ENCODE peak calls at places on chromosomes 3 and 15, in four cellular contexts. I is GM12891, Y is K562, D is GM12878. E is an unnamed sample.
A peak's percentile ranks its signal among the peaks of the same experiment; 100 is the strongest.

GRCh38 chr15:66938114-66938830 is 127.1 kb upstream of the SMAD3 start:
- DNase-seq in I (no peak), Y (peak; percentile 40), D (no peak), E (peak; percentile 38)

GRCh38 chr15:75597667-75598341 is 18.7 kb upstream of the PTPN9 start:
- DNase-seq in I (no peak), Y (no peak), D (no peak), E (no peak)

GRCh38 chr3:4290272-4290893 is 12.8 kb upstream of the SETMAR start:
- DNase-seq in I (no peak), Y (peak; percentile 70), D (no peak), E (peak; percentile 13)

GRCh38 chr3:67018105-67018788 is 20.1 kb downstream of the KBTBD8 start:
- DNase-seq in I (no peak), Y (peak; percentile 38), D (no peak), E (no peak)

GRCh38 chr3:119841808-119842471 is 60.0 kb downstream of the NR1I2 start:
- DNase-seq in I (no peak), Y (no peak), D (no peak), E (no peak)

GRCh38 chr3:89107461-89108035 is at the start of gene EPHA3:
- DNase-seq in I (peak; percentile 8), Y (peak; percentile 3), D (no peak), E (peak; percentile 18)

GRCh38 chr3:28860307-28860706 is 420.6 kb upstream of the RBMS3 start:
- DNase-seq in I (no peak), Y (no peak), D (no peak), E (peak; percentile 49)

GRCh38 chr3:41267975-41268640 is 68.8 kb downstream of the CTNNB1 start:
- DNase-seq in I (no peak), Y (peak; percentile 74), D (no peak), E (no peak)

GRCh38 chr3:124033360-124034015 is 41.6 kb upstream of the ROPN1 start:
- DNase-seq in I (no peak), Y (peak; percentile 20), D (no peak), E (no peak)

GRCh38 chr3:78728406-78729145 is 1039.2 kb downstream of the ROBO1 start:
- DNase-seq in I (no peak), Y (no peak), D (no peak), E (no peak)

GRCh38 chr3:131975047-131975446 is 59.8 kb downstream of the CPNE4 start:
- DNase-seq in I (no peak), Y (no peak), D (no peak), E (no peak)

GRCh38 chr3:131972091-131972490 is 62.7 kb downstream of the CPNE4 start:
- DNase-seq in I (no peak), Y (no peak), D (no peak), E (no peak)

GRCh38 chr3:131972550-131972949 is 62.3 kb downstream of the CPNE4 start:
- DNase-seq in I (no peak), Y (no peak), D (no peak), E (no peak)

GRCh38 chr3:131976448-131976847 is 58.4 kb downstream of the CPNE4 start:
- DNase-seq in I (no peak), Y (no peak), D (no peak), E (no peak)

GRCh38 chr3:131973731-131974130 is 61.1 kb downstream of the CPNE4 start:
- DNase-seq in I (no peak), Y (no peak), D (no peak), E (no peak)
- TF ChIP-seq SPI1 in I (no peak), Y (no peak), D (no peak), E (no peak)

GRCh38 chr15:101427606-101428487 is 61.7 kb downstream of the PCSK6 start:
- DNase-seq in I (no peak), Y (no peak), D (no peak), E (no peak)
- TF ChIP-seq POLR2AphosphoS5 in I (no peak), Y (no peak), D (no peak), E (no peak)

DNA sequence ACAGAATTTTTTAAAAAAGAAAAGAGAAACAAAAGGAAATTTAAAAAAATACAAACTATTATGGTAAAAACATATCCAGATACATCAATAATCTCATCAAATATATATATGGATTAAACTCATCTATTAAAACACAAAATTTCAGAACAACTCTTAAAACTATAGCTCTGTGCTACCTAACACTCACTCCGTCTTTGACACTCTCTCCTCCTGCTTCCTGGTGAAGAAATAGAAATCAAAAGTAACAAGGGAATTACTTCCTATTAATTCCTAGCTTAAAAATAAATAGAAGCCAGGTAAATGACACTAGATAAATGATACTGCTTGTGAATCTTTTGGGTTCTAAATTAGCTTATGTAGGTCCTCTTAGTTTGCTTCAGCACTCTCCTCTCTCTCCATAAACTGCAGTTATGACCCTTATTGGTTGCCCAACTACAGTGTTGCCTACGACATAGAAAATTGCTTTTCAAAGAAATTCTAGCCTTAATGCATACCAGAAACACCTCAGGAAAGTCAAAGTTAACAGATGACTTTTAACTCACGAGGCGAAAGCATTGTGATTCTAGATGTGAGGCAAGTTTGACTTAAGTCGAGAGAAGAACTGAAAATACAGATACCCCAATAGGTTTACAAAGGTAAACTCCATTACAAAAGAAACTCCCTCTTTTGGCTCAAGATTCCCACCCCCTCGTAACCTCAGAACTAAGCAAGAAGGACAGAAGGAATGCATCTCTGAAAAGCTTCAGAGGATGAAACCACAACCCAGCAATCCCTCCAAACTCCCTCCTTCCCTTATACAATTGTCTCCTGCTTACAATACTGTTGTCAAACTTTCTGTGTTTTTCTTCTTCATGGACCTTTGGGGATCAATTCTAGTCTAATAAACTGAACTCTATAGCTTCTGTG is 394.7 kb downstream of the FGF12 start:
- DNase-seq in I (no peak), Y (no peak), D (no peak), E (no peak)
- TF ChIP-seq SPI1 in I (no peak), Y (no peak), D (no peak), E (no peak)

GRCh38 chr3:52053307-52054304 is 2.8 kb downstream of the DUSP7 start:
- DNase-seq in I (no peak), Y (no peak), D (peak; percentile 45), E (peak; percentile 42)

GRCh38 chr3:52052831-52053306 is 3.5 kb downstream of the DUSP7 start:
- DNase-seq in I (no peak), Y (peak; percentile 50), D (peak; percentile 36), E (peak; percentile 84)

GRCh38 chr3:52051444-52051843 is 4.9 kb downstream of the DUSP7 start:
- DNase-seq in I (no peak), Y (no peak), D (no peak), E (no peak)

GRCh38 chr3:52049503-52049902 is 6.9 kb downstream of the DUSP7 start:
- DNase-seq in I (no peak), Y (no peak), D (no peak), E (no peak)

GRCh38 chr3:52050571-52050970 is 5.8 kb downstream of the DUSP7 start:
- DNase-seq in I (no peak), Y (no peak), D (no peak), E (no peak)
- TF ChIP-seq POLR2AphosphoS5 in I (no peak), Y (no peak), D (no peak), E (no peak)

GRCh38 chr3:17032407-17033034 is 147.8 kb downstream of the PLCL2 start:
- DNase-seq in I (no peak), Y (peak; percentile 19), D (no peak), E (no peak)

GRCh38 chr3:17030438-17030837 is 145.7 kb downstream of the PLCL2 start:
- DNase-seq in I (no peak), Y (no peak), D (no peak), E (no peak)

GRCh38 chr3:17035033-17035432 is 150.3 kb downstream of the PLCL2 start:
- DNase-seq in I (no peak), Y (no peak), D (no peak), E (peak; percentile 66)

GRCh38 chr3:17030956-17031652 is 146.3 kb downstream of the PLCL2 start:
- DNase-seq in I (no peak), Y (no peak), D (no peak), E (no peak)

GRCh38 chr3:17033516-17034168 is 148.9 kb downstream of the PLCL2 start:
- DNase-seq in I (no peak), Y (no peak), D (no peak), E (peak; percentile 68)
- TF ChIP-seq SPI1 in I (no peak), Y (no peak), D (no peak), E (no peak)

GRCh38 chr3:49929333-49930240 is at the start of gene MON1A:
- DNase-seq in I (peak; percentile 88), Y (peak; percentile 82), D (peak; percentile 40), E (peak; percentile 66)
- TF ChIP-seq POLR2AphosphoS5 in I (no peak), Y (no peak), D (no peak), E (peak; percentile 20)

E was measured in HL-60.